ENCODE peak calls at places on chromosomes 5 and 9, in seven cellular contexts. One of them, this sample, is unnamed.

GRCh38 chr5:98454904-98455303 is 318.6 kb upstream of the RGMB start:
- DNase-seq in GM23338: no peak
- DNase-seq in mammary epithelial cell: peak
- DNase-seq in spleen: no peak
- DNase-seq in heart left ventricle: no peak
- DNase-seq in fibroblast of lung: peak
- DNase-seq in right lobe of liver: no peak
- DNase-seq in this sample: no peak

GRCh38 chr9:15423328-15423985 is 781 bp downstream of the SNAPC3 start:
- DNase-seq in GM23338: peak
- DNase-seq in mammary epithelial cell: peak
- DNase-seq in spleen: no peak
- DNase-seq in heart left ventricle: no peak
- DNase-seq in fibroblast of lung: peak
- DNase-seq in right lobe of liver: no peak
- DNase-seq in this sample: no peak

GRCh38 chr5:34563269-34563668 is 92.9 kb upstream of the RAI14 start:
- DNase-seq in GM23338: no peak
- DNase-seq in mammary epithelial cell: no peak
- DNase-seq in spleen: no peak
- DNase-seq in heart left ventricle: no peak
- DNase-seq in fibroblast of lung: no peak
- DNase-seq in right lobe of liver: no peak
- DNase-seq in this sample: no peak

GRCh38 chr9:91896513-91897121 is 53.4 kb downstream of the ROR2 start:
- DNase-seq in GM23338: no peak
- DNase-seq in mammary epithelial cell: peak
- DNase-seq in spleen: peak
- DNase-seq in heart left ventricle: no peak
- DNase-seq in fibroblast of lung: peak
- DNase-seq in right lobe of liver: no peak
- DNase-seq in this sample: no peak

GRCh38 chr9:127777368-127777960 is 1.0 kb downstream of the SH2D3C start:
- DNase-seq in GM23338: no peak
- DNase-seq in mammary epithelial cell: no peak
- DNase-seq in spleen: peak
- DNase-seq in heart left ventricle: no peak
- DNase-seq in fibroblast of lung: no peak
- DNase-seq in right lobe of liver: no peak
- DNase-seq in this sample: no peak

GRCh38 chr9:698937-699336 is 142.6 kb upstream of the DMRT1 start:
- DNase-seq in GM23338: no peak
- DNase-seq in mammary epithelial cell: no peak
- DNase-seq in spleen: no peak
- DNase-seq in heart left ventricle: no peak
- DNase-seq in fibroblast of lung: no peak
- DNase-seq in right lobe of liver: no peak
- DNase-seq in this sample: no peak

GRCh38 chr5:68315679-68316271 is 100.2 kb downstream of the PIK3R1 start:
- DNase-seq in GM23338: no peak
- DNase-seq in mammary epithelial cell: peak
- DNase-seq in spleen: peak
- DNase-seq in heart left ventricle: no peak
- DNase-seq in fibroblast of lung: no peak
- DNase-seq in right lobe of liver: no peak
- DNase-seq in this sample: no peak

GRCh38 chr5:20678814-20679298 is 690.9 kb upstream of the CDH18 start:
- DNase-seq in GM23338: no peak
- DNase-seq in mammary epithelial cell: peak
- DNase-seq in spleen: no peak
- DNase-seq in heart left ventricle: no peak
- DNase-seq in fibroblast of lung: peak
- DNase-seq in right lobe of liver: no peak
- DNase-seq in this sample: no peak

GRCh38 chr9:130171226-130172148 is 717 bp upstream of the NCS1 start:
- DNase-seq in GM23338: peak
- DNase-seq in mammary epithelial cell: no peak
- DNase-seq in spleen: no peak
- DNase-seq in heart left ventricle: no peak
- DNase-seq in fibroblast of lung: no peak
- DNase-seq in right lobe of liver: no peak
- DNase-seq in this sample: no peak

DNA sequence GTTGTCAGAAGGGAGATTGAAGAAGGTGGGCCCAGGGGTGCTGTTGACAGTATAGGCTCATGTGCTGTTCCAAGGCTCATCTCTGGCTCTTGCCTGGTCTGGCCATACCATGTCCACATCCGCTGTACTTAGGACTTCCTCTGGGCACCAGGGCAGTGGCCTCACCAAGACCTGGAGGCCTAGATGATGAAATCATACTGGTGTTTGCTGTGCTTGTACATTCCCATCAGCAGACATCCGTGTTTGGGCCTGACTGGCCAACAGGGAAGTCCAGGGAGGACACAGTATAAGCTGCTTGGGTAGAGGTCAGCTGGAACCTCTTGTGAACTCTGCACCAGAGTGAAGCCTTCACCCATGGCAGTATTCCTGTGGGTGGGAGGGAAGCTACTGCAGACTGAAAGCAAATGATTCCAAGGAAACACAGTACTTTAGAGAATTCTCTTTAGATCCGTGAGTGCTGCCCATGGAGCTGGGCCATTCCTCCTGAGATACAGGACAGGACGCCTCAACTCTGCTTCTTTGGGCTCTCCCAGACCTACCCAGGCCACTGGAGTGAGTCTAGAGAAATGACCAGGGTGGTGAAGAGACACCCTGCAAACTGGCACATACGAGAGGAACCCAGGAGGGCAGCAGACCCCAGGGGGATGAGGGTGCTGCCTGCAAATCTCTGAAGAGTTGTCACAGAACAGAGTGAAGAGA is 22.5 kb downstream of the POLR1E start:
- DNase-seq in GM23338: no peak
- DNase-seq in mammary epithelial cell: no peak
- DNase-seq in spleen: no peak
- DNase-seq in heart left ventricle: no peak
- DNase-seq in fibroblast of lung: no peak
- DNase-seq in right lobe of liver: peak
- DNase-seq in this sample: no peak
- H3K27ac ChIP-seq in GM23338: no peak
- H3K27ac ChIP-seq in mammary epithelial cell: no peak
- H3K27ac ChIP-seq in spleen: no peak
- H3K27ac ChIP-seq in heart left ventricle: no peak
- H3K27ac ChIP-seq in fibroblast of lung: no peak
- H3K27ac ChIP-seq in right lobe of liver: peak
- H3K27ac ChIP-seq in this sample: no peak

GRCh38 chr5:150625164-150625535 is 15.3 kb upstream of the SYNPO start:
- DNase-seq in GM23338: peak
- DNase-seq in mammary epithelial cell: no peak
- DNase-seq in spleen: peak
- DNase-seq in heart left ventricle: peak
- DNase-seq in fibroblast of lung: no peak
- DNase-seq in right lobe of liver: peak
- DNase-seq in this sample: no peak

GRCh38 chr5:150623878-150624216 is 16.6 kb upstream of the SYNPO start:
- DNase-seq in GM23338: no peak
- DNase-seq in mammary epithelial cell: no peak
- DNase-seq in spleen: no peak
- DNase-seq in heart left ventricle: no peak
- DNase-seq in fibroblast of lung: no peak
- DNase-seq in right lobe of liver: no peak
- DNase-seq in this sample: no peak

GRCh38 chr5:150623152-150623877 is 17.1 kb upstream of the SYNPO start:
- DNase-seq in GM23338: no peak
- DNase-seq in mammary epithelial cell: no peak
- DNase-seq in spleen: no peak
- DNase-seq in heart left ventricle: no peak
- DNase-seq in fibroblast of lung: no peak
- DNase-seq in right lobe of liver: no peak
- DNase-seq in this sample: peak

GRCh38 chr5:150625831-150626746 is 14.4 kb upstream of the SYNPO start:
- DNase-seq in GM23338: no peak
- DNase-seq in mammary epithelial cell: no peak
- DNase-seq in spleen: no peak
- DNase-seq in heart left ventricle: no peak
- DNase-seq in fibroblast of lung: no peak
- DNase-seq in right lobe of liver: no peak
- DNase-seq in this sample: no peak

DNA sequence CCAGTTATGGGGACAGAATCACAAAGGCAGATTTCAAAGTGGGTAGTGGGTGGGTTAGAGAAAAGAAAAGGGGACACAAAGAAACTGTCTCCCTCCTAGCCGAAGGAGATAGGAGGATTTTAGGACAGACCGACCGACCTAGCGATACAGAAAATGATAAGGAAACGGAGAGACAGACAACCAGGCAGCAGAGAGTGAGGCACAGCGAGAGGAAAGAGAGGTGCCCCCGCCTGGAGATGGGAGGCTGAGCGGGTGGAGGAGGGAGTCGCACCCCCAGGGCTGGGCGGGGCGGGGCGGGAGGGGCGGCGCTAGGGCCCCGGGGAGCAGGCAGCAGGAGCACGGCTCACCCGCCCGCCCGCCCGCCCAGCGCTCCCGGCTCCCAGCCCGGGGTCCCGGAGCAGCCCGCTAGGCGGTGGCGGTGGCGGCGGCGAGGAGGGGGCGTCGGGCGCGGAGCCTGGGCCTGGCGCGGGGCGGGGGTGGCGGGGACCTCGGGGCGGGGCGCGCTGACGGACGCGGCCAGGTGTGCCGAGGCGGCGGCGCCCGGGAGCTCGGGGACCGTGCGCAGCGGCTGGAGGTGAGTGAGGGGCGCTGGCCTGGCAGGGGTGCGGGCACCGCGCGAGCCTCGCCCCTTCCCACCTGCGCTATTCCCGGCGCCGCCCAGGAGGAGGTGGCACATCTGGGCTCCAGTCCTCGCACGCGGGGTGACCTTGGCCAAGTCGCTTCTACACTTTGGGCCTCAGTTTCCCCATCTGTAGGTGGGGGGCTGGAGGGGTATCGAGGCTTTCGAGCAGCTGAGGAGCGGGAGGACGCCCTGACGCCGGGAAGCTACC is 15.9 kb upstream of the SYNPO start:
- DNase-seq in GM23338: peak
- DNase-seq in mammary epithelial cell: no peak
- DNase-seq in spleen: no peak
- DNase-seq in heart left ventricle: peak
- DNase-seq in fibroblast of lung: no peak
- DNase-seq in right lobe of liver: no peak
- DNase-seq in this sample: peak
- H3K27ac ChIP-seq in GM23338: no peak
- H3K27ac ChIP-seq in mammary epithelial cell: no peak
- H3K27ac ChIP-seq in spleen: peak
- H3K27ac ChIP-seq in heart left ventricle: peak
- H3K27ac ChIP-seq in fibroblast of lung: no peak
- H3K27ac ChIP-seq in right lobe of liver: peak
- H3K27ac ChIP-seq in this sample: peak

GRCh38 chr9:120446681-120447080 is 133.3 kb downstream of the CDK5RAP2 start:
- DNase-seq in GM23338: no peak
- DNase-seq in mammary epithelial cell: no peak
- DNase-seq in spleen: no peak
- DNase-seq in heart left ventricle: no peak
- DNase-seq in fibroblast of lung: peak
- DNase-seq in right lobe of liver: no peak
- DNase-seq in this sample: no peak
- H3K27ac ChIP-seq in GM23338: no peak
- H3K27ac ChIP-seq in mammary epithelial cell: no peak
- H3K27ac ChIP-seq in spleen: no peak
- H3K27ac ChIP-seq in heart left ventricle: no peak
- H3K27ac ChIP-seq in fibroblast of lung: no peak
- H3K27ac ChIP-seq in right lobe of liver: no peak
- H3K27ac ChIP-seq in this sample: no peak

DNA sequence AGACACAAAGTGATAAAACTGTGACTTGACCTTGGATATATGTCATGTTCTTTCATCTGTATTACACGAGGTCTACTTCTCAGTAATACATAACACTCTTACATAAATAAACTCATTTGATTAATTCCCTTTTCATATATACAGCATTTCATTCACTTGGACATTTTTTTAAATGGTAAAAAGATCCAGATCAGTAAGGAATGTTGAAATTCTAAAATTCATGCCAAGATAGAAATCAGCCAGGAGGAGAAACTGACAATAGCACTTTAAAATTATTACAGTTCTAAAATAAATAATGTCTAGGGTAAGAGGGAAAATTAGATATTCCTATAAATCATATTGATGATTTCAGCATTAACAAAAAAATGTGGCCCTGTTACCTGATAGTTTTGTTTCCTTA is 46.2 kb upstream of the POU5F2 start:
- DNase-seq in GM23338: no peak
- DNase-seq in mammary epithelial cell: no peak
- DNase-seq in spleen: no peak
- DNase-seq in heart left ventricle: no peak
- DNase-seq in fibroblast of lung: no peak
- DNase-seq in right lobe of liver: no peak
- DNase-seq in this sample: no peak
- H3K27ac ChIP-seq in GM23338: no peak
- H3K27ac ChIP-seq in mammary epithelial cell: no peak
- H3K27ac ChIP-seq in spleen: no peak
- H3K27ac ChIP-seq in heart left ventricle: no peak
- H3K27ac ChIP-seq in fibroblast of lung: no peak
- H3K27ac ChIP-seq in right lobe of liver: no peak
- H3K27ac ChIP-seq in this sample: no peak

GRCh38 chr9:98324801-98325200 is 69.4 kb upstream of the TBC1D2 start:
- DNase-seq in GM23338: no peak
- DNase-seq in mammary epithelial cell: no peak
- DNase-seq in spleen: no peak
- DNase-seq in heart left ventricle: no peak
- DNase-seq in fibroblast of lung: no peak
- DNase-seq in right lobe of liver: no peak
- DNase-seq in this sample: no peak

GRCh38 chr9:98323051-98323830 is 67.8 kb upstream of the TBC1D2 start:
- DNase-seq in GM23338: no peak
- DNase-seq in mammary epithelial cell: no peak
- DNase-seq in spleen: peak
- DNase-seq in heart left ventricle: no peak
- DNase-seq in fibroblast of lung: no peak
- DNase-seq in right lobe of liver: no peak
- DNase-seq in this sample: no peak

GRCh38 chr9:98321269-98321668 is 65.8 kb upstream of the TBC1D2 start:
- DNase-seq in GM23338: no peak
- DNase-seq in mammary epithelial cell: no peak
- DNase-seq in spleen: no peak
- DNase-seq in heart left ventricle: no peak
- DNase-seq in fibroblast of lung: no peak
- DNase-seq in right lobe of liver: no peak
- DNase-seq in this sample: no peak

GRCh38 chr9:98326402-98327248 is 71.2 kb upstream of the TBC1D2 start:
- DNase-seq in GM23338: no peak
- DNase-seq in mammary epithelial cell: no peak
- DNase-seq in spleen: peak
- DNase-seq in heart left ventricle: no peak
- DNase-seq in fibroblast of lung: peak
- DNase-seq in right lobe of liver: no peak
- DNase-seq in this sample: no peak

DNA sequence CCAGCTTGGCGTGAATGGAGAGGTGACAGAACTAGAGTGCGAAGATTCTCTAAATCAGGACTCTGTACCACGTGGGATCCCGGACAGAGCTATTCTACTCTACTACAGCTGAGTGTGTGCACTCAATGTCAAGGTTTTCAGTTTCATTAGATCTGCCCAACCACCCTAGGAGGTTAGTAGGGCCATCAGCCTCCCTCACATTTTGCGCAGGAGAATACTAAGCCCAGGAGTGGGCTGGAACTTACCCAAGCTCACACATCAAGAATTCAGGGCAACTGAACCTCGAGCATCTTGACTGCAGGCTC is 68.3 kb upstream of the TBC1D2 start:
- DNase-seq in GM23338: no peak
- DNase-seq in mammary epithelial cell: no peak
- DNase-seq in spleen: no peak
- DNase-seq in heart left ventricle: no peak
- DNase-seq in fibroblast of lung: no peak
- DNase-seq in right lobe of liver: no peak
- DNase-seq in this sample: no peak
- H3K27ac ChIP-seq in GM23338: no peak
- H3K27ac ChIP-seq in mammary epithelial cell: no peak
- H3K27ac ChIP-seq in spleen: no peak
- H3K27ac ChIP-seq in heart left ventricle: no peak
- H3K27ac ChIP-seq in fibroblast of lung: no peak
- H3K27ac ChIP-seq in right lobe of liver: no peak
- H3K27ac ChIP-seq in this sample: no peak

This sample was measured in caudate nucleus.